ENCODE peak calls at places on chromosomes 4 and X, in ten cellular contexts. S is H9, R is mesendoderm, G is HepG2, I is neural progenitor cell, N is kidney, K is fibroblast of lung, C is mesenchymal stem cell, E is IMR-90, U is neuronal stem cell. B is an unnamed sample.

GRCh38 chr4:89519771-89520170 is 212.2 kb upstream of the GPRIN3 start:
- DNase-seq in S (no peak), R (no peak), G (no peak), I (no peak), N (no peak), K (no peak), C (no peak), E (no peak), U (no peak), B (no peak)

GRCh38 chr4:7394681-7395451 is 39.9 kb downstream of the PSAPL1 start:
- DNase-seq in S (peak), R (no peak), G (no peak), I (no peak), N (no peak), K (no peak), C (no peak), E (no peak), U (no peak), B (no peak)

GRCh38 chrX:133402042-133402453 is 13.2 kb downstream of the GPC4 start:
- DNase-seq in S (no peak), R (no peak), G (no peak), I (no peak), N (no peak), K (peak), C (peak), E (peak), U (no peak), B (peak)

GRCh38 chr4:41614519-41614918 is 76.6 kb downstream of the LIMCH1 start:
- DNase-seq in S (no peak), R (peak), G (no peak), I (no peak), N (no peak), K (no peak), C (no peak), E (no peak), U (no peak), B (no peak)

GRCh38 chr4:84379881-84380618 is 119.0 kb downstream of the NKX6-1 start:
- DNase-seq in S (no peak), R (no peak), G (no peak), I (peak), N (no peak), K (peak), C (no peak), E (no peak), U (no peak), B (peak)

GRCh38 chr4:125891597-125892258 is 577.0 kb downstream of the FAT4 start:
- DNase-seq in S (no peak), R (no peak), G (no peak), I (no peak), N (no peak), K (peak), C (peak), E (peak), U (no peak), B (no peak)

GRCh38 chr4:62366944-62367343 is 1166.8 kb downstream of the ADGRL3 start:
- DNase-seq in S (no peak), R (no peak), G (no peak), I (no peak), N (no peak), K (no peak), C (no peak), E (no peak), U (no peak), B (no peak)

GRCh38 chr4:10072420-10073017 is 44.1 kb downstream of the WDR1 start:
- DNase-seq in S (no peak), R (no peak), G (no peak), I (no peak), N (peak), K (no peak), C (no peak), E (no peak), U (no peak), B (no peak)

GRCh38 chrX:150334998-150335397 is 28.1 kb upstream of the MAMLD1 start:
- DNase-seq in S (no peak), R (no peak), G (no peak), I (no peak), N (no peak), K (no peak), C (no peak), E (no peak), U (no peak), B (no peak)

GRCh38 chr4:77818077-77818666 is 996 bp downstream of the CNOT6L start:
- DNase-seq in S (peak), R (peak), G (peak), I (peak), N (peak), K (peak), C (peak), E (peak), U (peak), B (peak)

GRCh38 chrX:10602646-10603045 is 17.7 kb downstream of the MID1 start:
- DNase-seq in S (no peak), R (no peak), G (no peak), I (no peak), N (no peak), K (no peak), C (no peak), E (no peak), U (no peak), B (no peak)

GRCh38 chr4:186948361-186949291 is 225.0 kb upstream of the FAT1 start:
- DNase-seq in S (peak), R (peak), G (no peak), I (peak), N (no peak), K (peak), C (peak), E (peak), U (no peak), B (no peak)

GRCh38 chr4:185914583-185915199 is 102.7 kb upstream of the SORBS2 start:
- DNase-seq in S (no peak), R (no peak), G (peak), I (no peak), N (no peak), K (peak), C (peak), E (peak), U (no peak), B (no peak)

GRCh38 chr4:185916683-185917082 is 104.7 kb upstream of the SORBS2 start:
- DNase-seq in S (peak), R (no peak), G (no peak), I (no peak), N (no peak), K (no peak), C (no peak), E (no peak), U (no peak), B (no peak)

GRCh38 chr4:185915271-185915670 is 103.3 kb upstream of the SORBS2 start:
- DNase-seq in S (no peak), R (no peak), G (no peak), I (no peak), N (no peak), K (no peak), C (no peak), E (no peak), U (no peak), B (no peak)

GRCh38 chr4:185916231-185916630 is 104.2 kb upstream of the SORBS2 start:
- DNase-seq in S (no peak), R (no peak), G (no peak), I (no peak), N (no peak), K (no peak), C (no peak), E (no peak), U (no peak), B (no peak)

GRCh38 chr4:185915817-185916216 is 103.8 kb upstream of the SORBS2 start:
- DNase-seq in S (no peak), R (no peak), G (no peak), I (no peak), N (no peak), K (no peak), C (no peak), E (no peak), U (no peak), B (no peak)
- H3K9ac ChIP-seq in S (no peak), R (no peak), G (no peak), I (no peak), N (no peak), K (no peak), C (no peak), E (no peak), U (no peak), B (no peak)

GRCh38 chrX:42094208-42094607 is 170.9 kb upstream of the CASK start:
- DNase-seq in S (no peak), R (no peak), G (no peak), I (no peak), N (no peak), K (no peak), C (peak), E (peak), U (no peak), B (no peak)
- H3K9ac ChIP-seq in S (no peak), R (no peak), G (no peak), I (no peak), N (no peak), K (no peak), C (no peak), E (no peak), U (no peak), B (no peak)

DNA sequence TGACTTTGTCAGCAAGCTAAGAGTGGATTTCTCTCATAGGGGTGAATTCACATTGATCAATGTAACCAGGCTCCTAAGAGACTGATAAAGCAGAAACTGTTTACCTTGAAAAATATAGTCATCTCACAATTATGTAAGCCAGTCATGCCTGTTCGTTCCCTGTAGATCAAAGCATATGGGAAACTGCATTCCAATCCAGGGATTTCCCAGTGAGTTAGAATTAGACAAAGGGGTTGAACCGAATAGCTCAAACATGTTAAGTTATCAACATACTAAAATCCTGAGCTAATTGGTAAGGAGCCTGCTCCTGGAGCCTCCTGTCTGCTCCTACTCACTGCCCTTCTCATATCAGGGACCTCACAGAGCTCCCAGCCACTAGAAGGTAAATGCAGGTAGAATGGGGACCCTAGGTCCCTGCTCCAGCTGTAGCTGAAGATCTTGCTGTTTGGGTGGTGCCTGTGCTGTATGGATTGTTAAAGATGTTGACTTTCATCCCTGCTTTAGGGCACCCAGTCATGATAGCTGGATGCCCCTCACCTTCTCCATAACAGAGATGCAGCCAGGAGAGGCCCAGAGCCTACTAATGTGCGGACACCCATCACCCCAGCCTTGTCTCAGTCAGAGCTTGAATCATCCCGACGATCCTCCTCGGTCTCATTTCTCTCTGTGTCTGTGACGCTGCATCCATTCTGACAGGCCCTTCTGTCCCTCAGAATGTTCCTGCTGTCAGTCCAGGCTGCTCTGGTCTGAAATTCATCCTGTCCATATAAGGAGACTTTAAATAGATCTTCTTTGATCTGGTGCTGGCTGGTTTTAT is 341.6 kb upstream of the GATB start:
- DNase-seq in S (no peak), R (peak), G (peak), I (no peak), N (no peak), K (peak), C (peak), E (peak), U (no peak), B (peak)
- H3K9ac ChIP-seq in S (no peak), R (no peak), G (no peak), I (no peak), N (no peak), K (no peak), C (peak), E (no peak), U (no peak), B (no peak)

DNA sequence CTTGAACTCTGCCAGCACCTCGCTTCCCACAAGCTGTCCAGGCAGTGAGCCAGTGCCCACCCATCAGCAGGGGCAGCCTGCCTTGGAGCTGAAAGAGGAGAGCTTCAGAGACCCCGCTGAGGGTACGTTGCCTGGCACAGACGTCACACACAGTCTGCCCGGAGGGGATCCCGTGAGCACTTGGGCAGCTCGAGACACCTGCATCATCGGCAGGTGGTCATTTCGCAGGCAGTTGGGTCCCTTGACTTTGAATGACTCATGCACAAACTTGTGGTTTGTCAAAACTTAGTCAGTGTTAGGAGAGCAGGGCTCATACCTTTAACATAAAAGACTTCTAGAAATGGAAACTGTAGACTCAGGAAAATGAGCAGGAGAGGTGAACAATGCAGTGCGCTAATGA is 9.9 kb downstream of the TACC3 start:
- DNase-seq in S (no peak), R (no peak), G (no peak), I (no peak), N (peak), K (no peak), C (no peak), E (peak), U (no peak), B (peak)
- H3K9ac ChIP-seq in S (no peak), R (no peak), G (no peak), I (no peak), N (no peak), K (no peak), C (no peak), E (no peak), U (peak), B (no peak)

GRCh38 chr4:151687021-151687640 is 73.7 kb downstream of the GATB start:
- DNase-seq in S (no peak), R (peak), G (no peak), I (no peak), N (no peak), K (no peak), C (no peak), E (no peak), U (no peak), B (no peak)
- H3K9ac ChIP-seq in S (no peak), R (no peak), G (no peak), I (no peak), N (no peak), K (no peak), C (no peak), E (no peak), U (no peak), B (no peak)

GRCh38 chr4:103136671-103137445 is 37.2 kb upstream of the BDH2 start:
- DNase-seq in S (no peak), R (no peak), G (no peak), I (no peak), N (no peak), K (no peak), C (no peak), E (no peak), U (no peak), B (no peak)
- H3K9ac ChIP-seq in S (no peak), R (no peak), G (no peak), I (no peak), N (no peak), K (no peak), C (no peak), E (no peak), U (no peak), B (no peak)

DNA sequence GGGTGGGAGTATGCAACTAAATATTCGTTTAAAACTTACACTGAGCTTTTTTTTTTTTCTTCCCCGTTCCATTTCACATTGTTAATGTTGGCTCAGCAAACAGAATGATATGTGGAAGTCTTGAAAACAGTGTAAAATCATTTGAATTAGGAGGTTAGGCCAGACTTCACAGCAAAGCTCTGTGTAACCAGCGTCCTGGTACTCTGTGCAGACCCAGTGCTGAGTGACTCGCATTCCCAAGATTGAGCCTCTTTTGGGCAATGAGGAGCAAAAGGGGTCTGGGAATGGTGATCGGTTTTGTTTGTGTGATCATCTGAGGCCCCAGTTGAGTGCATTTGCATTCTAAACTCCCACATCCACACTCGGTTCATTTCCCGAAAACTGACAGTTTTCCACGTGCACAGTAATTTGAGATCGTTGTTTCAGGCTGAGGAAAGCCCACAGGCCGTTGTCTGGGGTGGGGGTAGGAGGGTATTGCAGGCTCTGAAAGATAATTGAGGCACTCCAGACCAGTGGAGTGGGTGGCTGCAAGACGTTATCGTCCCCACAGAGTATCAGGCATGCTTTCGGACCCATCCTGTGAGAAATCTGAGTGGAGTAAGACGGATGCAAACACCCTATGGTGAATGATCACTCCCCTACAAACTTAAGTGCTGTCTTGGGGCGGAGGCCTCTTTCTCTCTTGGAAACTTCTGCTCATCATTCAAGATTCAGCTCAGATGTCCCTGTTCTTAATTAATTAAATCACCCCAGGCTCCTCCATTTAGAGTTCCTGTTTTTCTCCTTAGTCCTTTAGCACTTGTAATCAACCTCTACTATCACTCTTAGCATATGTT is 96.0 kb downstream of the AFF1 start:
- DNase-seq in S (no peak), R (peak), G (no peak), I (peak), N (no peak), K (peak), C (peak), E (peak), U (no peak), B (no peak)
- H3K9ac ChIP-seq in S (no peak), R (peak), G (no peak), I (no peak), N (peak), K (no peak), C (peak), E (peak), U (no peak), B (no peak)

DNA sequence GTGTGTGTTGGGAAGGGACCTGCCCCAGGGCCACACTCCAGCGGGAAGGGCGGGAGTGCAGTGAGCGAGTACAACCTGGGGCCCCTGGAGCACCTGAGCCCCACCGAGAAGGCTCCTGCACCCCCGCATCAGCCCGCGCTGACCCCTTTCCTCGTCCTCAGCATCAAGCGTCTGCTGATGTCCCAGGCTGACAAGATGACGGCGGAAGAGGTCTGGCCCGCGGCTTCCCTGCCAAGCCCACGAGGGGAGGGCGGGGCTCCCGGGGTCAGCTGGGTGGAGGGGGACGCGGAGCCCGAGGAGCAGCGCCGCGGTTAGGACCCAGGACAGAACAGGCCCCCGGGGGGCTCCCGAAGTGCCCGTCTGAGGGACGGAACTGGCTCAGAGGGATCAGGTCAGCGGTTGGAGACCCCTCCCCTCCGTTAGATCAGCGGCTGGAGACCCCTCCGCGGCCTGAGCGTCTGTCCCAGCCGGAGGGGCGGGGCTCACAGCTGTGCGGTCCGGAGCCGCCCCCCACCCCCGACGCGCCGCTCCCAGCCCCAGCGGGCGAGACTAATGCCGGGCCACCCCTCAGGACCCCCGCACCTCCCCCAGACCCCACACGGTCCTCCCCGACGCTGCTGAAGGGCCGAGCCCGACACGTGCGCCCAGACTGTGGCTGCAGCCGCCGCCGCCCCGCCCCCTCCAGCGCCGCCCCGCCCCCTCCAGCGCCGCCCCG is 6.7 kb downstream of the MYL5 start:
- DNase-seq in S (peak), R (peak), G (no peak), I (peak), N (peak), K (peak), C (peak), E (no peak), U (no peak), B (no peak)
- H3K9ac ChIP-seq in S (no peak), R (peak), G (peak), I (no peak), N (no peak), K (peak), C (peak), E (no peak), U (no peak), B (no peak)